ENCODE peak calls at places on chromosome 1, in six cellular contexts. K is bronchial epithelial cell; J is mesothelial cell of epicardium; Z is T-helper 2 cell; X is activated T-helper 1 cell treated with anti-CD3 and anti-CD28 coated beads, Interleukin-12 subunit alpha, Interleukin-12 subunit beta, Interleukin-2, Interleukin-4 antibody, amounts not matched to agents 30 ng/mL and 10 ng/mL and 1 ng/mL, durations not matched to agents 14 hours and 24 hours and 36 hours; D is fibroblast of the conjunctiva. N is an unnamed sample.

GRCh38 chr1:20883766-20884165 is 96.7 kb upstream of the HP1BP3 start:
- DNase-seq in K (peak; percentile 85), J (no peak), Z (no peak), X (no peak), D (no peak), N (no peak)

GRCh38 chr1:79040424-79041089 is 34.0 kb upstream of the ADGRL4 start:
- DNase-seq in K (peak; percentile 31), J (no peak), Z (peak; percentile 45), X (no peak), D (no peak), N (no peak)

GRCh38 chr1:9253706-9254105 is 19.1 kb downstream of the H6PD start:
- DNase-seq in K (no peak), J (no peak), Z (no peak), X (no peak), D (no peak), N (no peak)

GRCh38 chr1:234862944-234863515 is 253.1 kb upstream of the IRF2BP2 start:
- DNase-seq in K (peak; percentile 33), J (peak; percentile 57), Z (no peak), X (no peak), D (no peak), N (no peak)

GRCh38 chr1:24555591-24556413 is at the start of gene NCMAP:
- DNase-seq in K (no peak), J (peak; percentile 51), Z (peak; percentile 8), X (no peak), D (no peak), N (peak; percentile 36)

GRCh38 chr1:246068619-246069509 is 438.2 kb downstream of the SMYD3 start:
- DNase-seq in K (peak; percentile 37), J (no peak), Z (no peak), X (no peak), D (no peak), N (no peak)

GRCh38 chr1:55043011-55043410 is 3.7 kb downstream of the PCSK9 start:
- DNase-seq in K (peak; percentile 19), J (no peak), Z (no peak), X (no peak), D (no peak), N (no peak)

GRCh38 chr1:182910143-182910542 is 42.8 kb downstream of the SHCBP1L start:
- DNase-seq in K (no peak), J (no peak), Z (no peak), X (no peak), D (no peak), N (peak; percentile 80)

GRCh38 chr1:98949606-98950005 is 55.1 kb downstream of the PLPPR5 start:
- DNase-seq in K (no peak), J (no peak), Z (no peak), X (no peak), D (peak; percentile 34), N (no peak)

GRCh38 chr1:81682490-81682889 is 118.2 kb upstream of the ADGRL2 start:
- DNase-seq in K (peak; percentile 29), J (no peak), Z (no peak), X (no peak), D (no peak), N (no peak)

GRCh38 chr1:41492341-41492848 is 7.9 kb upstream of the EDN2 start:
- DNase-seq in K (peak; percentile 59), J (no peak), Z (peak; percentile 56), X (peak; percentile 17), D (no peak), N (peak; percentile 35)

GRCh38 chr1:168864266-168864665 is 135.3 kb upstream of the DPT start:
- DNase-seq in K (no peak), J (no peak), Z (no peak), X (no peak), D (no peak), N (no peak)

GRCh38 chr1:114078116-114078515 is 75.6 kb downstream of the SYT6 start:
- DNase-seq in K (no peak), J (no peak), Z (no peak), X (no peak), D (no peak), N (no peak)

GRCh38 chr1:41022424-41022823 is 899 bp upstream of the SLFNL1 start:
- DNase-seq in K (no peak), J (no peak), Z (no peak), X (no peak), D (no peak), N (no peak)

GRCh38 chr1:201218409-201218808 is 27.8 kb downstream of the IGFN1 start:
- DNase-seq in K (no peak), J (peak; percentile 25), Z (no peak), X (no peak), D (no peak), N (no peak)

GRCh38 chr1:40140211-40140709 is 20.9 kb upstream of the RLF start:
- DNase-seq in K (peak; percentile 37), J (no peak), Z (no peak), X (no peak), D (no peak), N (no peak)

GRCh38 chr1:12049625-12050024 is 13.5 kb upstream of the TNFRSF8 start:
- DNase-seq in K (no peak), J (no peak), Z (peak; percentile 49), X (no peak), D (no peak), N (peak; percentile 89)

GRCh38 chr1:44672956-44673674 is 1.2 kb downstream of the TMEM53 start:
- DNase-seq in K (no peak), J (no peak), Z (no peak), X (no peak), D (no peak), N (no peak)

GRCh38 chr1:184595609-184596008 is 159.0 kb downstream of the EDEM3 start:
- DNase-seq in K (peak; percentile 90), J (no peak), Z (no peak), X (no peak), D (peak; percentile 6), N (no peak)

GRCh38 chr1:17561561-17561985 is 22.1 kb downstream of the ARHGEF10L start:
- DNase-seq in K (no peak), J (no peak), Z (no peak), X (no peak), D (no peak), N (no peak)

GRCh38 chr1:118243269-118243668 is 58.2 kb upstream of the SPAG17 start:
- DNase-seq in K (no peak), J (no peak), Z (no peak), X (no peak), D (no peak), N (no peak)

GRCh38 chr1:29253180-29253579 is 16.9 kb downstream of the PTPRU start:
- DNase-seq in K (no peak), J (no peak), Z (no peak), X (no peak), D (no peak), N (no peak)

GRCh38 chr1:89942825-89943658 is 51.9 kb upstream of the ZNF326 start:
- DNase-seq in K (peak; percentile 55), J (no peak), Z (no peak), X (no peak), D (peak; percentile 26), N (no peak)

GRCh38 chr1:15245593-15246325 is 1.3 kb upstream of the FHAD1 start:
- DNase-seq in K (peak; percentile 65), J (no peak), Z (no peak), X (no peak), D (no peak), N (no peak)

GRCh38 chr1:219472596-219472995 is 140.3 kb downstream of the ZC3H11B start:
- DNase-seq in K (no peak), J (no peak), Z (no peak), X (no peak), D (no peak), N (no peak)

GRCh38 chr1:170593612-170594011 is 61.6 kb downstream of the GORAB start:
- DNase-seq in K (no peak), J (no peak), Z (no peak), X (no peak), D (no peak), N (no peak)

GRCh38 chr1:152386940-152387339 is 27.1 kb downstream of the CRNN start:
- DNase-seq in K (peak; percentile 59), J (no peak), Z (no peak), X (no peak), D (no peak), N (no peak)

GRCh38 chr1:108644984-108645383 is 15.9 kb downstream of the HENMT1 start:
- DNase-seq in K (no peak), J (no peak), Z (peak; percentile 95), X (peak; percentile 36), D (no peak), N (peak; percentile 6)

GRCh38 chr1:27863552-27863943 is 8.8 kb upstream of the THEMIS2 start:
- DNase-seq in K (no peak), J (no peak), Z (no peak), X (no peak), D (no peak), N (no peak)

GRCh38 chr1:192609110-192610079 is 26.6 kb upstream of the RGS13 start:
- DNase-seq in K (no peak), J (no peak), Z (peak; percentile 93), X (peak; percentile 36), D (no peak), N (no peak)

GRCh38 chr1:97573560-97573959 is 347.3 kb downstream of the DPYD start:
- DNase-seq in K (no peak), J (no peak), Z (no peak), X (no peak), D (peak; percentile 6), N (no peak)

GRCh38 chr1:212257157-212257556 is 28.1 kb upstream of the PPP2R5A start:
- DNase-seq in K (no peak), J (no peak), Z (no peak), X (no peak), D (no peak), N (no peak)